ENCODE peak calls at places on chromosomes 6 and 20, in eight cellular contexts. O, I, J, H, E, X, L and Q are unnamed samples.

GRCh38 chr20:11891081-11891826 is 26.4 kb upstream of the BTBD3 start:
- DNase-seq in O (peak), I (peak), J (peak), H (no peak), E (peak), X (no peak), L (peak), Q (peak)

GRCh38 chr20:44643596-44644383 is 7.7 kb downstream of the ADA start:
- DNase-seq in O (peak), I (no peak), J (no peak), H (no peak), E (peak), X (peak), L (peak), Q (no peak)

GRCh38 chr6:74991573-74992332 is 214.1 kb downstream of the COL12A1 start:
- DNase-seq in O (peak), I (no peak), J (no peak), H (no peak), E (no peak), X (no peak), L (peak), Q (no peak)

GRCh38 chr6:4059115-4059777 is 19.7 kb downstream of the FAM217A start:
- DNase-seq in O (peak), I (peak), J (no peak), H (no peak), E (peak), X (peak), L (peak), Q (no peak)

GRCh38 chr6:7905416-7905815 is 5.2 kb downstream of the TXNDC5 start:
- DNase-seq in O (no peak), I (no peak), J (no peak), H (no peak), E (peak), X (no peak), L (peak), Q (no peak)

GRCh38 chr20:51327251-51327841 is 215.2 kb downstream of the NFATC2 start:
- DNase-seq in O (peak), I (no peak), J (no peak), H (no peak), E (peak), X (no peak), L (peak), Q (no peak)

GRCh38 chr6:1749041-1749440 is 139.3 kb downstream of the FOXC1 start:
- DNase-seq in O (no peak), I (no peak), J (no peak), H (no peak), E (no peak), X (no peak), L (no peak), Q (no peak)

GRCh38 chr6:11615214-11615602 is 77.7 kb downstream of the TMEM170B start:
- DNase-seq in O (peak), I (no peak), J (no peak), H (no peak), E (peak), X (no peak), L (no peak), Q (no peak)

GRCh38 chr20:19832875-19833274 is 74.8 kb downstream of the RIN2 start:
- DNase-seq in O (no peak), I (peak), J (no peak), H (no peak), E (no peak), X (no peak), L (no peak), Q (no peak)

GRCh38 chr6:13351271-13351670 is 22.9 kb upstream of the TBC1D7 start:
- DNase-seq in O (no peak), I (no peak), J (no peak), H (no peak), E (no peak), X (no peak), L (no peak), Q (peak)

GRCh38 chr6:31945507-31946369 is at the start of gene CFB:
- DNase-seq in O (peak), I (no peak), J (no peak), H (no peak), E (no peak), X (no peak), L (peak), Q (no peak)

GRCh38 chr6:44219053-44219814 is 2.5 kb downstream of the MYMX start:
- DNase-seq in O (peak), I (no peak), J (peak), H (peak), E (peak), X (no peak), L (peak), Q (peak)

GRCh38 chr6:21753571-21754108 is 160.1 kb downstream of the SOX4 start:
- DNase-seq in O (peak), I (no peak), J (no peak), H (no peak), E (peak), X (no peak), L (no peak), Q (no peak)

GRCh38 chr6:35024601-35025054 is 116.5 kb downstream of the TCP11 start:
- DNase-seq in O (peak), I (no peak), J (no peak), H (no peak), E (peak), X (no peak), L (peak), Q (no peak)

GRCh38 chr6:154277578-154278128 is 79.0 kb downstream of the IPCEF1 start:
- DNase-seq in O (no peak), I (peak), J (no peak), H (no peak), E (no peak), X (no peak), L (no peak), Q (no peak)

GRCh38 chr6:170438402-170438753 is 114.7 kb downstream of the PSMB1 start:
- DNase-seq in O (peak), I (no peak), J (peak), H (peak), E (peak), X (no peak), L (peak), Q (peak)

GRCh38 chr6:90989763-90990162 is 402.9 kb upstream of the MAP3K7 start:
- DNase-seq in O (no peak), I (no peak), J (no peak), H (no peak), E (no peak), X (no peak), L (no peak), Q (no peak)

GRCh38 chr6:37818536-37819176 is 871 bp upstream of the ZFAND3 start:
- DNase-seq in O (peak), I (peak), J (peak), H (peak), E (peak), X (peak), L (peak), Q (no peak)

GRCh38 chr6:121274896-121275295 is 59.4 kb downstream of the TBC1D32 start:
- DNase-seq in O (no peak), I (no peak), J (no peak), H (no peak), E (no peak), X (no peak), L (no peak), Q (no peak)

GRCh38 chr20:51306521-51307358 is 235.8 kb downstream of the NFATC2 start:
- DNase-seq in O (peak), I (peak), J (peak), H (peak), E (peak), X (peak), L (peak), Q (peak)

GRCh38 chr6:52233975-52234823 is 10.1 kb downstream of the IL17F start:
- DNase-seq in O (peak), I (peak), J (no peak), H (peak), E (peak), X (no peak), L (peak), Q (peak)

GRCh38 chr6:142271476-142271875 is 30.3 kb upstream of the ADGRG6 start:
- DNase-seq in O (no peak), I (no peak), J (no peak), H (no peak), E (no peak), X (no peak), L (no peak), Q (no peak)

GRCh38 chr6:43510827-43511163 is 649 bp upstream of the LRRC73 start:
- DNase-seq in O (no peak), I (no peak), J (no peak), H (no peak), E (no peak), X (no peak), L (no peak), Q (no peak)

GRCh38 chr20:23634985-23635767 is 2.6 kb downstream of the CST3 start:
- DNase-seq in O (peak), I (no peak), J (no peak), H (no peak), E (no peak), X (no peak), L (no peak), Q (no peak)

GRCh38 chr20:63056236-63057132 is 49.7 kb upstream of the BHLHE23 start:
- DNase-seq in O (peak), I (peak), J (peak), H (peak), E (peak), X (peak), L (peak), Q (peak)

GRCh38 chr6:99522531-99522930 is 7.3 kb upstream of the USP45 start:
- DNase-seq in O (peak), I (no peak), J (no peak), H (no peak), E (no peak), X (no peak), L (peak), Q (no peak)

GRCh38 chr6:16414205-16414604 is 175.8 kb downstream of the GMPR start:
- DNase-seq in O (no peak), I (no peak), J (no peak), H (peak), E (no peak), X (peak), L (no peak), Q (no peak)

GRCh38 chr6:105981888-105982358 is 104.2 kb upstream of the PRDM1 start:
- DNase-seq in O (no peak), I (no peak), J (no peak), H (no peak), E (no peak), X (no peak), L (no peak), Q (no peak)

GRCh38 chr6:37168809-37169457 is 1.0 kb upstream of the PIM1 start:
- DNase-seq in O (peak), I (no peak), J (no peak), H (peak), E (peak), X (peak), L (peak), Q (no peak)